ENCODE peak calls at places on chromosomes 3 and 15, in seven cellular contexts. One of them, this sample, is unnamed. For H3K27me3, the result is how much of the 10 kb centered on the place peaks cover.

GRCh38 chr15:71781179-71781964 is 29.0 kb upstream of the NR2E3 start:
- DNase-seq in neural progenitor cell: no peak
- DNase-seq in CD8-positive, alpha-beta memory T cell: no peak
- DNase-seq in GM23338: no peak
- DNase-seq in stomach: no peak
- DNase-seq in pancreas: no peak
- DNase-seq in CD4-positive, alpha-beta memory T cell: no peak
- DNase-seq in this sample: no peak

GRCh38 chr3:62677926-62678325 is 197.3 kb downstream of the CADPS start:
- DNase-seq in neural progenitor cell: no peak
- DNase-seq in CD8-positive, alpha-beta memory T cell: no peak
- DNase-seq in GM23338: peak
- DNase-seq in stomach: no peak
- DNase-seq in pancreas: no peak
- DNase-seq in CD4-positive, alpha-beta memory T cell: no peak
- DNase-seq in this sample: no peak

GRCh38 chr3:79263423-79263822 is 504.4 kb downstream of the ROBO1 start:
- DNase-seq in neural progenitor cell: no peak
- DNase-seq in CD8-positive, alpha-beta memory T cell: no peak
- DNase-seq in GM23338: no peak
- DNase-seq in stomach: no peak
- DNase-seq in pancreas: no peak
- DNase-seq in CD4-positive, alpha-beta memory T cell: no peak
- DNase-seq in this sample: no peak

GRCh38 chr15:86608461-86608860 is 528.8 kb downstream of the AGBL1 start:
- DNase-seq in neural progenitor cell: peak
- DNase-seq in CD8-positive, alpha-beta memory T cell: no peak
- DNase-seq in GM23338: peak
- DNase-seq in stomach: no peak
- DNase-seq in pancreas: no peak
- DNase-seq in CD4-positive, alpha-beta memory T cell: no peak
- DNase-seq in this sample: no peak

GRCh38 chr15:68272797-68273271 is 4.7 kb upstream of the FEM1B start:
- DNase-seq in neural progenitor cell: no peak
- DNase-seq in CD8-positive, alpha-beta memory T cell: no peak
- DNase-seq in GM23338: no peak
- DNase-seq in stomach: no peak
- DNase-seq in pancreas: no peak
- DNase-seq in CD4-positive, alpha-beta memory T cell: no peak
- DNase-seq in this sample: no peak

GRCh38 chr3:55185380-55185779 is 257.5 kb upstream of the LRTM1 start:
- DNase-seq in neural progenitor cell: no peak
- DNase-seq in CD8-positive, alpha-beta memory T cell: no peak
- DNase-seq in GM23338: no peak
- DNase-seq in stomach: no peak
- DNase-seq in pancreas: no peak
- DNase-seq in CD4-positive, alpha-beta memory T cell: no peak
- DNase-seq in this sample: no peak

GRCh38 chr3:30686799-30687198 is 80.4 kb downstream of the TGFBR2 start:
- DNase-seq in neural progenitor cell: no peak
- DNase-seq in CD8-positive, alpha-beta memory T cell: no peak
- DNase-seq in GM23338: no peak
- DNase-seq in stomach: no peak
- DNase-seq in pancreas: no peak
- DNase-seq in CD4-positive, alpha-beta memory T cell: no peak
- DNase-seq in this sample: no peak

GRCh38 chr3:189233225-189233858 is 61.6 kb downstream of the TPRG1 start:
- DNase-seq in neural progenitor cell: peak
- DNase-seq in CD8-positive, alpha-beta memory T cell: peak
- DNase-seq in GM23338: peak
- DNase-seq in stomach: peak
- DNase-seq in pancreas: no peak
- DNase-seq in CD4-positive, alpha-beta memory T cell: no peak
- DNase-seq in this sample: peak

GRCh38 chr3:87350367-87351199 is 74.2 kb upstream of the POU1F1 start:
- DNase-seq in neural progenitor cell: peak
- DNase-seq in CD8-positive, alpha-beta memory T cell: peak
- DNase-seq in GM23338: peak
- DNase-seq in stomach: no peak
- DNase-seq in pancreas: no peak
- DNase-seq in CD4-positive, alpha-beta memory T cell: peak
- DNase-seq in this sample: peak

DNA sequence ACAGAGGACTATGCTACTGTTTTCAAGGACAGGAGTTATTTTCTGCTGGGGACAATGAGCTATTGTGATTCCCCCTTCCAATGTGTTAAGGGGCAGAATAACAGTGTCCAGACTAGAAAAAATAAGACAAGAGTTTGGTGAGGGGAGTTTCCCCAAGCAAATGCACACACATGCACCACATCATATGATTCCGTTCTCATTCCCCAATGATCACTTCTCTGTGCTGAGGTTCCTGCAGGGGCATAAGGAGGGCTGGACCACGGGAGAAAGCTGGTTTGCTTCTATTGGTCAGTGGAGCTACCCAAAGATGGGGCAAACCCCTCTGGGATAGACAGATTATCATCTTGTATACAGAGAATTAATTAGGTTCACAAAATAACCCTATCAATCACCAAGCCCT is 80.6 kb downstream of the RBPMS2 start:
- DNase-seq in neural progenitor cell: no peak
- DNase-seq in CD8-positive, alpha-beta memory T cell: no peak
- DNase-seq in GM23338: no peak
- DNase-seq in stomach: no peak
- DNase-seq in pancreas: no peak
- DNase-seq in CD4-positive, alpha-beta memory T cell: no peak
- DNase-seq in this sample: no peak
- H3K27ac ChIP-seq in neural progenitor cell: no peak
- H3K27ac ChIP-seq in CD8-positive, alpha-beta memory T cell: no peak
- H3K27ac ChIP-seq in GM23338: peak
- H3K27ac ChIP-seq in stomach: no peak
- H3K27ac ChIP-seq in pancreas: no peak
- H3K27ac ChIP-seq in CD4-positive, alpha-beta memory T cell: no peak
- H3K27ac ChIP-seq in this sample: no peak

GRCh38 chr3:122562923-122563716 is 980 bp downstream of the PARP9 start:
- DNase-seq in neural progenitor cell: no peak
- DNase-seq in CD8-positive, alpha-beta memory T cell: no peak
- DNase-seq in GM23338: no peak
- DNase-seq in stomach: no peak
- DNase-seq in pancreas: no peak
- DNase-seq in CD4-positive, alpha-beta memory T cell: no peak
- DNase-seq in this sample: no peak

GRCh38 chr3:122560680-122561079 is 3.4 kb downstream of the PARP9 start:
- DNase-seq in neural progenitor cell: peak
- DNase-seq in CD8-positive, alpha-beta memory T cell: peak
- DNase-seq in GM23338: peak
- DNase-seq in stomach: peak
- DNase-seq in pancreas: no peak
- DNase-seq in CD4-positive, alpha-beta memory T cell: peak
- DNase-seq in this sample: no peak

GRCh38 chr3:122568755-122569154 is 4.6 kb downstream of the DTX3L start:
- DNase-seq in neural progenitor cell: no peak
- DNase-seq in CD8-positive, alpha-beta memory T cell: no peak
- DNase-seq in GM23338: no peak
- DNase-seq in stomach: no peak
- DNase-seq in pancreas: no peak
- DNase-seq in CD4-positive, alpha-beta memory T cell: no peak
- DNase-seq in this sample: no peak

GRCh38 chr3:122563717-122564025 is 429 bp downstream of the PARP9 start:
- DNase-seq in neural progenitor cell: no peak
- DNase-seq in CD8-positive, alpha-beta memory T cell: no peak
- DNase-seq in GM23338: no peak
- DNase-seq in stomach: no peak
- DNase-seq in pancreas: no peak
- DNase-seq in CD4-positive, alpha-beta memory T cell: no peak
- DNase-seq in this sample: no peak

DNA sequence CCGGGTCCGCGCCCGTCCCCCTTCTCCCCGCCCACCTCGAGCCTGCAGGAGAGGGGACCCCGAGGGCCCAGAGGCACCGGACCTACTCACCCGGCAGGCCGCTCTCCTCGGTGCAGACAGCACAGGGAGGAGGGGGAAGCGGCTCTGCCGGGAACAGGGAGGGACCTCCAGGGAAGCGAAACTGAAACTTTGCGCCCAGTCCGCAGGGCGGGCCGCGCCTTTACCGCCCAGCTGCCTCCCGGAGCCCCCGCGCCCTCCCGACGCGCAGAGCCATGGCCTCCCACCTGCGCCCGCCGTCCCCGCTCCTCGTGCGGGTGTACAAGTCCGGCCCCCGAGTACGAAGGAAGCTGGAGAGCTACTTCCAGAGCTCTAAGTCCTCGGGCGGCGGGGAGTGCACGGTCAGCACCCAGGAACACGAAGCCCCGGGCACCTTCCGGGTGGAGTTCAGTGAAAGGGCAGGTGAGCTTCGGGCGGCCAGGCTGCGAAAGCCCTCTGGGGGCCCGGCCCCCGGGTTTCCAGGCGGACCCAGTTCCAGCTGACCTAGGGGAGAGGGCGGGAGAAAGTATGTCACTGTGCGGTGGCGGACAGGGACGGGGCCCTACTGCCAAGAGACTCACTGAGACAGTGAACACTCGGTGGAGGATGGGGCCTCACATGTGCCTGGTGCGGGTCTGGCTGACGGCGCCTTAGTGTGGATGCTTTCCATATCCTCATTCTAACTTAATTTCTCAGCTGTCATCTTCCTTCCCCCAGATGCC is at the start of the genes DTX3L and PARP9:
- DNase-seq in neural progenitor cell: peak
- DNase-seq in CD8-positive, alpha-beta memory T cell: peak
- DNase-seq in GM23338: peak
- DNase-seq in stomach: peak
- DNase-seq in pancreas: peak
- DNase-seq in CD4-positive, alpha-beta memory T cell: peak
- DNase-seq in this sample: no peak
- H3K27me3 ChIP-seq in neural progenitor cell: under half
- H3K27me3 ChIP-seq in CD8-positive, alpha-beta memory T cell: under half
- H3K27me3 ChIP-seq in GM23338: under half
- H3K27me3 ChIP-seq in stomach: under half
- H3K27me3 ChIP-seq in pancreas: under half
- H3K27me3 ChIP-seq in CD4-positive, alpha-beta memory T cell: under half
- H3K27me3 ChIP-seq in this sample: under half

DNA sequence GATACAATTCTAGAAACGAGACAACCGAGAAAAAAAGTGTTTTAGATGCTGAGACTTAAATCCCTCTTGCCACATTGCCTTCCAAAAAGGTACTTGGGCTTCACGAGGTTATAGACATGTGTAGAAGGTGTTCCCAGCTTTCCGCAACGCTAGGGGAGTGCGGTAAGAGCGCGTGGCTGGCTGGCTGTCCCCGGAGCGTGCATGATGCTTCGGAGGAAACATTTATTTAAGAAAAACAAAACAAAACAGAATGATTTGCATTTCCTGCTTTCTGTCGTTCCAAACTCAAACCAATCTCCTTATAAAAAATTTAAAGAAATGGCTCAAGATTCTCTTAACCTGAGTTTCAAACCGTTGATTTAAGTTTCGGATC is 841 bp downstream of the SLC6A20 start:
- DNase-seq in neural progenitor cell: peak
- DNase-seq in CD8-positive, alpha-beta memory T cell: no peak
- DNase-seq in GM23338: peak
- DNase-seq in stomach: no peak
- DNase-seq in pancreas: no peak
- DNase-seq in CD4-positive, alpha-beta memory T cell: peak
- DNase-seq in this sample: no peak
- H3K4me3 ChIP-seq in neural progenitor cell: peak
- H3K4me3 ChIP-seq in CD8-positive, alpha-beta memory T cell: peak
- H3K4me3 ChIP-seq in GM23338: peak
- H3K4me3 ChIP-seq in stomach: peak
- H3K4me3 ChIP-seq in pancreas: peak
- H3K4me3 ChIP-seq in CD4-positive, alpha-beta memory T cell: no peak
- H3K4me3 ChIP-seq in this sample: no peak

GRCh38 chr15:69712999-69713398 is 260.4 kb downstream of the RPLP1 start:
- DNase-seq in neural progenitor cell: no peak
- DNase-seq in CD8-positive, alpha-beta memory T cell: no peak
- DNase-seq in GM23338: no peak
- DNase-seq in stomach: no peak
- DNase-seq in pancreas: no peak
- DNase-seq in CD4-positive, alpha-beta memory T cell: no peak
- DNase-seq in this sample: no peak

GRCh38 chr15:69718445-69718844 is 265.8 kb downstream of the RPLP1 start:
- DNase-seq in neural progenitor cell: no peak
- DNase-seq in CD8-positive, alpha-beta memory T cell: no peak
- DNase-seq in GM23338: no peak
- DNase-seq in stomach: no peak
- DNase-seq in pancreas: no peak
- DNase-seq in CD4-positive, alpha-beta memory T cell: no peak
- DNase-seq in this sample: no peak

GRCh38 chr15:69718916-69719315 is 266.3 kb downstream of the RPLP1 start:
- DNase-seq in neural progenitor cell: no peak
- DNase-seq in CD8-positive, alpha-beta memory T cell: no peak
- DNase-seq in GM23338: no peak
- DNase-seq in stomach: no peak
- DNase-seq in pancreas: no peak
- DNase-seq in CD4-positive, alpha-beta memory T cell: peak
- DNase-seq in this sample: no peak

GRCh38 chr15:69715205-69715604 is 262.6 kb downstream of the RPLP1 start:
- DNase-seq in neural progenitor cell: no peak
- DNase-seq in CD8-positive, alpha-beta memory T cell: no peak
- DNase-seq in GM23338: no peak
- DNase-seq in stomach: no peak
- DNase-seq in pancreas: no peak
- DNase-seq in CD4-positive, alpha-beta memory T cell: no peak
- DNase-seq in this sample: no peak

GRCh38 chr15:69713726-69714559 is 261.3 kb downstream of the RPLP1 start:
- DNase-seq in neural progenitor cell: no peak
- DNase-seq in CD8-positive, alpha-beta memory T cell: peak
- DNase-seq in GM23338: no peak
- DNase-seq in stomach: no peak
- DNase-seq in pancreas: no peak
- DNase-seq in CD4-positive, alpha-beta memory T cell: peak
- DNase-seq in this sample: no peak
- H3K27ac ChIP-seq in neural progenitor cell: no peak
- H3K27ac ChIP-seq in CD8-positive, alpha-beta memory T cell: peak
- H3K27ac ChIP-seq in GM23338: no peak
- H3K27ac ChIP-seq in stomach: no peak
- H3K27ac ChIP-seq in pancreas: no peak
- H3K27ac ChIP-seq in CD4-positive, alpha-beta memory T cell: peak
- H3K27ac ChIP-seq in this sample: no peak

DNA sequence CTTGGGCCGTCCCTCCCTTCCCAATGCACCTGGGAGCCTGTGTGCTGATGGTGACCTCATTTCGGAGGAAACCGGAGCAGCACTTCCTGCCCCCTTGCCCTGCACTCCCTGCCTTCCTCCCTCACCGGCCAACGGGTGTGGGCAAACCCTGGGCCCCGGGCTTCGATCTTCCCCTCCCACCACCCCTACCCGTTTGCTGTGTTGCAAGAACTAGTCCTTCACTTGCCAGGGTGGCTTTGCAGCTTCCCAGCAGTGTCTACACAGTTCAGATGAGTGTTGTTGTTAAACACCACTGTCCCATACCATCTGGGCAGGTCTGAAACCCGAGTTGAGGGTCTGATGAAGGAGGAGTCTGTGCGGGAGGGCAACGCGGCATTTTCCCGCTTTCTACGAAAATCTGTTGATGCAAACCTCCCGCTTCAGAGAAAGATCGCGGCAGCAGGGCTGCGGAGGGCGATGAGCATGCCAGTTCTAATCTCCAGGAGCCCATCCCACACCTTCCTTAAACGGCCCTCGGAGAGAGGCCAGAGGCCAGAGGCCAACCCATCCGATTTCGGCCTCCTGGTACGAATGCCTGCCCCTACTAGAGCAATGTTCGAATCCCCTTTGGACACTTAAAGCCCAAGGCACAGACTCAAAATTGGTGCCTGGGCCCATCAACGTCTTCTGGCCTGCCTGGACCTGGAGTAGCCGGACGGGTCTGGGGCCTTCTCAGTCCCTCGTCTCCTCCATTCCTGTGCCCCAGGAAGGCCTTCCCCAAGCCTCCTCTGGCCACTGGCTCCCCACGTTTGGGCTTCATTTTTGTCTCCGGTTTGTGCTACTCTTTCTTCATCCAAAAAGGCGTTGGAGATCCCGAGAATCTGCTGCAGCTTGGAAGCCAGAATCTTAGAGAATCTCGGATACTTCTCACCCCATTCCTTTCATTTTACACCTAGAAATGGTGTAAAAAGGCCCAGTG is 35.8 kb upstream of the POLG start:
- DNase-seq in neural progenitor cell: peak
- DNase-seq in CD8-positive, alpha-beta memory T cell: no peak
- DNase-seq in GM23338: peak
- DNase-seq in stomach: no peak
- DNase-seq in pancreas: no peak
- DNase-seq in CD4-positive, alpha-beta memory T cell: no peak
- DNase-seq in this sample: no peak
- H3K27me3 ChIP-seq in neural progenitor cell: half or more
- H3K27me3 ChIP-seq in CD8-positive, alpha-beta memory T cell: half or more
- H3K27me3 ChIP-seq in GM23338: half or more
- H3K27me3 ChIP-seq in stomach: half or more
- H3K27me3 ChIP-seq in pancreas: under half
- H3K27me3 ChIP-seq in CD4-positive, alpha-beta memory T cell: under half
- H3K27me3 ChIP-seq in this sample: half or more